ENCODE peak calls at places on chromosomes 5 and 9, in four cellular contexts. One of them, this sample, is unnamed.

GRCh38 chr9:24912767-24913166 is 367.1 kb upstream of the IZUMO3 start:
- DNase-seq in activated gamma-delta T cell treated with Interleukin-2 at 50 U/mL for 16 hours: no peak
- DNase-seq in mucosa of gallbladder: no peak
- DNase-seq in stimulated activated naive CD8-positive, alpha-beta T cell treated with anti-CD3 and anti-CD28 coated beads, Interleukin-15, amount 100 ng/mL, for 72 hours: no peak
- DNase-seq in this sample: no peak

GRCh38 chr5:31993182-31993961 is 180.7 kb downstream of the GOLPH3 start:
- DNase-seq in mucosa of gallbladder: no peak
- DNase-seq in stimulated activated naive CD8-positive, alpha-beta T cell treated with anti-CD3 and anti-CD28 coated beads, Interleukin-15, amount 100 ng/mL, for 72 hours: no peak
- DNase-seq in activated gamma-delta T cell treated with Interleukin-2 at 50 U/mL for 16 hours: no peak
- DNase-seq in this sample: no peak

GRCh38 chr9:26809795-26810194 is 82.8 kb downstream of the CAAP1 start:
- DNase-seq in mucosa of gallbladder: no peak
- DNase-seq in activated gamma-delta T cell treated with Interleukin-2 at 50 U/mL for 16 hours: no peak
- DNase-seq in stimulated activated naive CD8-positive, alpha-beta T cell treated with anti-CD3 and anti-CD28 coated beads, Interleukin-15, amount 100 ng/mL, for 72 hours: no peak
- DNase-seq in this sample: no peak

GRCh38 chr5:29079771-29080170 is 2041.4 kb upstream of the CDH9 start:
- DNase-seq in mucosa of gallbladder: no peak
- DNase-seq in activated gamma-delta T cell treated with Interleukin-2 at 50 U/mL for 16 hours: no peak
- DNase-seq in stimulated activated naive CD8-positive, alpha-beta T cell treated with anti-CD3 and anti-CD28 coated beads, Interleukin-15, amount 100 ng/mL, for 72 hours: no peak
- DNase-seq in this sample: no peak

GRCh38 chr5:83507431-83507830 is 35.9 kb downstream of the VCAN start:
- DNase-seq in stimulated activated naive CD8-positive, alpha-beta T cell treated with anti-CD3 and anti-CD28 coated beads, Interleukin-15, amount 100 ng/mL, for 72 hours: no peak
- DNase-seq in mucosa of gallbladder: no peak
- DNase-seq in activated gamma-delta T cell treated with Interleukin-2 at 50 U/mL for 16 hours: no peak
- DNase-seq in this sample: no peak

GRCh38 chr5:135921388-135921787 is 25.7 kb upstream of the IL9 start:
- DNase-seq in mucosa of gallbladder: no peak
- DNase-seq in stimulated activated naive CD8-positive, alpha-beta T cell treated with anti-CD3 and anti-CD28 coated beads, Interleukin-15, amount 100 ng/mL, for 72 hours: no peak
- DNase-seq in activated gamma-delta T cell treated with Interleukin-2 at 50 U/mL for 16 hours: no peak
- DNase-seq in this sample: no peak

GRCh38 chr5:150219142-150219541 is 29.3 kb downstream of the SLC6A7 start:
- DNase-seq in stimulated activated naive CD8-positive, alpha-beta T cell treated with anti-CD3 and anti-CD28 coated beads, Interleukin-15, amount 100 ng/mL, for 72 hours: no peak
- DNase-seq in activated gamma-delta T cell treated with Interleukin-2 at 50 U/mL for 16 hours: no peak
- DNase-seq in mucosa of gallbladder: no peak
- DNase-seq in this sample: no peak

GRCh38 chr5:174688441-174689354 is 35.7 kb upstream of the MSX2 start:
- DNase-seq in activated gamma-delta T cell treated with Interleukin-2 at 50 U/mL for 16 hours: no peak
- DNase-seq in stimulated activated naive CD8-positive, alpha-beta T cell treated with anti-CD3 and anti-CD28 coated beads, Interleukin-15, amount 100 ng/mL, for 72 hours: no peak
- DNase-seq in mucosa of gallbladder: no peak
- DNase-seq in this sample: no peak

GRCh38 chr9:85522459-85523092 is 219.2 kb downstream of the AGTPBP1 start:
- DNase-seq in stimulated activated naive CD8-positive, alpha-beta T cell treated with anti-CD3 and anti-CD28 coated beads, Interleukin-15, amount 100 ng/mL, for 72 hours: peak
- DNase-seq in activated gamma-delta T cell treated with Interleukin-2 at 50 U/mL for 16 hours: no peak
- DNase-seq in mucosa of gallbladder: peak
- DNase-seq in this sample: peak

GRCh38 chr9:97714435-97714834 is 17.3 kb upstream of the XPA start:
- DNase-seq in mucosa of gallbladder: no peak
- DNase-seq in activated gamma-delta T cell treated with Interleukin-2 at 50 U/mL for 16 hours: no peak
- DNase-seq in stimulated activated naive CD8-positive, alpha-beta T cell treated with anti-CD3 and anti-CD28 coated beads, Interleukin-15, amount 100 ng/mL, for 72 hours: no peak
- DNase-seq in this sample: no peak

GRCh38 chr5:81408496-81408895 is 14.6 kb upstream of the ACOT12 start:
- DNase-seq in activated gamma-delta T cell treated with Interleukin-2 at 50 U/mL for 16 hours: no peak
- DNase-seq in mucosa of gallbladder: no peak
- DNase-seq in stimulated activated naive CD8-positive, alpha-beta T cell treated with anti-CD3 and anti-CD28 coated beads, Interleukin-15, amount 100 ng/mL, for 72 hours: no peak
- DNase-seq in this sample: no peak

GRCh38 chr5:93209476-93209875 is 371.5 kb downstream of the NR2F1-AS1 start:
- DNase-seq in mucosa of gallbladder: no peak
- DNase-seq in activated gamma-delta T cell treated with Interleukin-2 at 50 U/mL for 16 hours: no peak
- DNase-seq in stimulated activated naive CD8-positive, alpha-beta T cell treated with anti-CD3 and anti-CD28 coated beads, Interleukin-15, amount 100 ng/mL, for 72 hours: no peak
- DNase-seq in this sample: no peak

GRCh38 chr5:132782101-132782500 is 5.1 kb upstream of the SEPTIN8 start:
- DNase-seq in mucosa of gallbladder: no peak
- DNase-seq in activated gamma-delta T cell treated with Interleukin-2 at 50 U/mL for 16 hours: no peak
- DNase-seq in stimulated activated naive CD8-positive, alpha-beta T cell treated with anti-CD3 and anti-CD28 coated beads, Interleukin-15, amount 100 ng/mL, for 72 hours: no peak
- DNase-seq in this sample: no peak